ENCODE peak calls at places on chromosomes 4 and X, in ten cellular contexts. A is WTC11; R is activated CD8-positive, alpha-beta T cell treated with anti-CD3 and anti-CD28 coated beads, Interleukin-2, amount 10 ng/mL, durations not matched to agents 7 days and 5 days; I is EL; M is tibial artery; O is T follicular helper cell; B is stimulated activated CD4-positive, alpha-beta T cell treated with anti-CD3 and anti-CD28 coated beads, Interleukin-1b, Interleukin-23, amount 100 ng/mL, for 24 hours; K is heart right ventricle; G is iPS-NIHi11; H is type B pancreatic cell. X is an unnamed sample.

GRCh38 chr4:187235456-187236170 is 512.0 kb upstream of the FAT1 start:
- DNase-seq in R (no peak), G (no peak), B (no peak), M (no peak), O (no peak), I (no peak), A (no peak), K (no peak), H (no peak), X (no peak)

GRCh38 chr4:87011340-87012034 is 76.7 kb downstream of the AFF1 start:
- DNase-seq in I (peak), R (no peak), H (no peak), O (no peak), K (no peak), M (no peak), G (no peak), A (no peak), B (no peak), X (no peak)

GRCh38 chr4:2432991-2433530 is 14.3 kb downstream of the CFAP99 start:
- DNase-seq in M (no peak), A (no peak), K (no peak), I (peak), B (no peak), G (no peak), H (peak), O (no peak), R (no peak), X (no peak)

GRCh38 chr4:184328022-184328736 is 110.5 kb upstream of the ENPP6 start:
- DNase-seq in M (no peak), B (peak), H (no peak), G (no peak), R (no peak), A (no peak), K (no peak), O (no peak), I (no peak), X (no peak)

GRCh38 chr4:141587897-141588296 is 48.5 kb upstream of the IL15 start:
- DNase-seq in M (no peak), R (no peak), K (no peak), O (no peak), B (no peak), I (peak), G (no peak), A (no peak), H (no peak), X (no peak)

GRCh38 chr4:120293341-120293740 is 226.7 kb upstream of the MAD2L1 start:
- DNase-seq in I (no peak), M (no peak), R (no peak), O (no peak), H (no peak), B (no peak), K (no peak), G (no peak), A (no peak), X (no peak)

GRCh38 chr4:167031534-167032156 is 202.6 kb downstream of the SPOCK3 start:
- DNase-seq in B (no peak), H (no peak), G (no peak), R (no peak), O (no peak), A (no peak), M (no peak), K (no peak), I (peak), X (no peak)

GRCh38 chrX:70970482-70970999 is 39.6 kb upstream of the SLC7A3 start:
- DNase-seq in O (no peak), H (no peak), K (no peak), G (no peak), M (no peak), I (peak), R (no peak), A (no peak), B (no peak), X (no peak)

GRCh38 chrX:34943235-34943634 is 639 bp downstream of the FAM47B start:
- DNase-seq in O (no peak), K (no peak), M (no peak), G (no peak), B (no peak), A (no peak), I (no peak), H (no peak), R (no peak), X (no peak)

GRCh38 chrX:120308558-120308957 is 2.7 kb downstream of the TMEM255A start:
- DNase-seq in M (no peak), A (peak), K (peak), B (no peak), R (no peak), H (no peak), I (peak), O (no peak), G (peak), X (no peak)

GRCh38 chr4:141548791-141549190 is 87.6 kb upstream of the IL15 start:
- DNase-seq in I (no peak), M (no peak), R (no peak), O (no peak), H (no peak), K (no peak), G (no peak), B (no peak), A (no peak), X (no peak)

GRCh38 chr4:55549888-55550287 is 3.2 kb upstream of the CLOCK start:
- DNase-seq in H (no peak), G (no peak), R (no peak), A (no peak), B (no peak), K (no peak), M (no peak), O (no peak), I (peak), X (no peak)

GRCh38 chrX:132740316-132741123 is 217.9 kb downstream of the HS6ST2 start:
- DNase-seq in A (no peak), G (no peak), K (no peak), B (no peak), M (no peak), I (no peak), H (no peak), R (no peak), O (no peak), X (peak)

GRCh38 chr4:10183462-10183861 is 66.9 kb upstream of the WDR1 start:
- DNase-seq in B (no peak), G (no peak), K (no peak), R (peak), A (no peak), I (no peak), M (no peak), O (no peak), H (no peak), X (no peak)

GRCh38 chrX:138925330-138925729 is 213.8 kb upstream of the FGF13 start:
- DNase-seq in H (no peak), G (no peak), A (no peak), B (no peak), K (no peak), I (no peak), R (no peak), O (no peak), M (no peak), X (peak)

GRCh38 chrX:43718546-43718945 is 62.4 kb downstream of the MAOA start:
- DNase-seq in B (no peak), O (no peak), M (no peak), R (no peak), K (no peak), G (no peak), H (no peak), A (no peak), I (no peak), X (no peak)

GRCh38 chr4:89249716-89250361 is 57.8 kb downstream of the GPRIN3 start:
- DNase-seq in I (no peak), A (peak), O (no peak), H (no peak), G (no peak), K (no peak), R (no peak), M (no peak), B (no peak), X (no peak)

GRCh38 chr4:111957992-111958391 is 187.3 kb upstream of the FAM241A start:
- DNase-seq in A (no peak), G (no peak), R (no peak), I (no peak), M (no peak), K (no peak), B (no peak), O (no peak), H (no peak), X (no peak)

GRCh38 chr4:125838924-125839323 is 524.2 kb downstream of the FAT4 start:
- DNase-seq in M (no peak), K (no peak), H (no peak), O (no peak), A (no peak), I (peak), B (no peak), G (no peak), R (no peak), X (no peak)

GRCh38 chr4:14552119-14552518 is 450.2 kb upstream of the CPEB2 start:
- DNase-seq in M (no peak), G (no peak), R (no peak), H (no peak), O (no peak), I (no peak), B (no peak), K (no peak), A (no peak), X (no peak)

GRCh38 chr4:56271121-56271520 is 116.2 kb downstream of the AASDH start:
- DNase-seq in A (no peak), B (no peak), G (no peak), O (no peak), R (no peak), I (no peak), H (no peak), M (no peak), K (no peak), X (no peak)

GRCh38 chrX:81021478-81021877 is 180.2 kb downstream of the HMGN5 start:
- DNase-seq in O (no peak), B (no peak), R (no peak), A (no peak), H (no peak), K (no peak), I (no peak), G (no peak), M (no peak), X (no peak)

GRCh38 chr4:121307441-121308327 is 73.1 kb downstream of the QRFPR start:
- DNase-seq in I (peak), K (no peak), R (peak), G (peak), A (peak), M (no peak), B (no peak), O (peak), H (no peak), X (peak)

GRCh38 chrX:106692425-106693075 is 34.0 kb upstream of the RNF128 start:
- DNase-seq in K (no peak), I (no peak), R (no peak), O (no peak), H (no peak), B (no peak), M (no peak), G (no peak), A (no peak), X (no peak)

GRCh38 chr4:2284934-2285664 is 23.2 kb upstream of the MXD4 start:
- DNase-seq in B (no peak), R (no peak), G (no peak), M (peak), A (no peak), I (peak), H (no peak), O (no peak), K (no peak), X (no peak)

GRCh38 chr4:186203391-186203802 is 12.0 kb downstream of the CYP4V2 start:
- DNase-seq in H (no peak), K (no peak), R (no peak), I (no peak), O (no peak), G (no peak), A (no peak), B (no peak), M (no peak), X (no peak)

GRCh38 chr4:136319789-136320470 is 1212.4 kb downstream of the PCDH18 start:
- DNase-seq in I (peak), H (no peak), B (no peak), O (no peak), K (no peak), A (no peak), G (no peak), R (no peak), M (no peak), X (no peak)

GRCh38 chrX:125407314-125407713 is 87.6 kb downstream of the TEX13C start:
- DNase-seq in K (no peak), I (no peak), G (no peak), B (no peak), R (no peak), A (no peak), M (no peak), O (no peak), H (no peak), X (no peak)

GRCh38 chr4:1981251-1982055 is 27.3 kb downstream of the NELFA start:
- DNase-seq in M (no peak), R (no peak), K (no peak), H (peak), B (no peak), O (no peak), I (no peak), G (peak), A (peak), X (peak)

GRCh38 chrX:110472265-110472664 is 113.6 kb downstream of the RTL9 start:
- DNase-seq in R (no peak), A (no peak), K (no peak), G (no peak), B (no peak), M (no peak), H (no peak), O (no peak), I (no peak), X (no peak)

GRCh38 chr4:69057620-69058409 is 38.5 kb upstream of the UGT2B7 start:
- DNase-seq in G (peak), B (no peak), K (no peak), R (no peak), I (no peak), A (peak), H (no peak), O (no peak), M (no peak), X (no peak)

GRCh38 chrX:112521658-112522057 is 158.1 kb downstream of the LHFPL1 start:
- DNase-seq in A (no peak), I (no peak), K (no peak), H (no peak), G (no peak), B (no peak), O (no peak), M (no peak), R (no peak), X (no peak)

GRCh38 chr4:154314248-154314647 is 177.4 kb downstream of the DCHS2 start:
- DNase-seq in M (no peak), H (no peak), R (no peak), G (no peak), O (no peak), A (no peak), B (no peak), I (peak), K (no peak), X (no peak)

GRCh38 chr4:15913631-15913970 is 24.9 kb downstream of the FGFBP1 start:
- DNase-seq in O (no peak), I (peak), R (no peak), B (no peak), K (no peak), H (no peak), M (no peak), A (no peak), G (no peak), X (no peak)

GRCh38 chrX:43551590-43551989 is 104.5 kb upstream of the MAOA start:
- DNase-seq in R (no peak), K (no peak), O (no peak), I (no peak), B (no peak), A (peak), M (no peak), G (no peak), H (no peak), X (no peak)

GRCh38 chr4:67452100-67452887 is 93.0 kb downstream of the CENPC start:
- DNase-seq in G (no peak), I (peak), O (no peak), B (no peak), H (no peak), K (no peak), R (no peak), M (no peak), A (no peak), X (no peak)

GRCh38 chrX:153598541-153599191 is at the start of gene CCNQ:
- DNase-seq in B (no peak), G (peak), K (peak), I (peak), R (peak), H (no peak), M (no peak), A (peak), O (no peak), X (peak)

GRCh38 chrX:13028871-13029336 is 15.5 kb downstream of the FAM9C start:
- DNase-seq in R (no peak), M (no peak), B (no peak), A (no peak), I (peak), H (no peak), G (peak), O (no peak), K (no peak), X (no peak)

GRCh38 chr4:137226900-137227299 is 305.4 kb downstream of the PCDH18 start:
- DNase-seq in A (no peak), K (no peak), M (no peak), R (no peak), B (no peak), O (no peak), I (peak), G (no peak), H (no peak), X (peak)

X was measured in SJCRH30.